ENCODE peak calls at places on chromosomes 13 and 19, in four cellular contexts. W is dorsolateral prefrontal cortex, M is hepatocyte, G is tibial nerve. K is an unnamed sample.

GRCh38 chr19:43956827-43957226 is 5.8 kb downstream of the ZNF221 start:
- DNase-seq in W (no peak), M (no peak), G (no peak), K (no peak)

GRCh38 chr19:5149508-5149907 is 180.6 kb downstream of the KDM4B start:
- DNase-seq in W (peak), M (no peak), G (no peak), K (no peak)

GRCh38 chr13:111217661-111218060 is 102.6 kb downstream of the ARHGEF7 start:
- DNase-seq in W (no peak), M (no peak), G (no peak), K (no peak)

GRCh38 chr19:37468961-37469777 is at the start of gene ZNF570:
- DNase-seq in W (peak), M (peak), G (peak), K (peak)

GRCh38 chr13:69180025-69180424 is 927.6 kb upstream of the ATXN8OS start:
- DNase-seq in W (no peak), M (no peak), G (no peak), K (no peak)

GRCh38 chr19:7349961-7350711 is 1.4 kb downstream of the ARHGEF18 start:
- DNase-seq in W (no peak), M (no peak), G (no peak), K (no peak)

GRCh38 chr13:26280295-26280694 is 26.4 kb downstream of the CDK8 start:
- DNase-seq in W (no peak), M (no peak), G (no peak), K (no peak)

GRCh38 chr19:33862991-33863390 is 66.3 kb downstream of the KCTD15 start:
- DNase-seq in W (no peak), M (no peak), G (no peak), K (no peak)

GRCh38 chr13:49821216-49821820 is 28.8 kb upstream of the KPNA3 start:
- DNase-seq in W (no peak), M (no peak), G (no peak), K (no peak)

GRCh38 chr19:16544468-16545231 is 2.4 kb upstream of the CHERP start:
- DNase-seq in W (no peak), M (no peak), G (no peak), K (no peak)

GRCh38 chr19:16541526-16542044 is 652 bp downstream of the CHERP start:
- DNase-seq in W (no peak), M (peak), G (no peak), K (no peak)

GRCh38 chr19:16542045-16542893 is at the start of gene CHERP:
- DNase-seq in W (peak), M (peak), G (peak), K (peak)

GRCh38 chr19:16542894-16543498 is 759 bp upstream of the CHERP start:
- DNase-seq in W (no peak), M (no peak), G (no peak), K (no peak)

DNA sequence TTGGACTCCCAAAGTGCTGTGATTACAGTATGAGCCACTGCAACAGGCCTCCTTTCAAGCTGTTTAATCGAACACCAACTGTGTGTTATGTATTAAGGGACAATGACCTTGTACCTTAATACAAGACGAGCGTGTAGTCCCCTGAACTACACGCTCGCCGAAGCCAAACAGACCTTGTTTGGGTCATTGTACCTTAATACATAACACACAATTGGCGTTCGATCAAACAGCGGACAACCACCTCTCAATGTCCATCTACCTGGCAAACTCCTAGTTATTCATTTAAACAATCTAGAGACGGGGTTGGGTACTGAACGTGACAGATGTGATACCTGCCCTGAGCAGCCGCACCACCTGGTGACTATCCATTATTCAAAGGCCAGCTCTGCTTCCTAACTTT is 1.3 kb downstream of the CHERP start:
- DNase-seq in W (no peak), M (no peak), G (no peak), K (no peak)
- H3K27ac ChIP-seq in W (no peak), M (peak), G (no peak), K (no peak)

GRCh38 chr13:36244990-36245389 is 30.6 kb upstream of the SOHLH2 start:
- DNase-seq in W (no peak), M (no peak), G (no peak), K (no peak)
- H3K27ac ChIP-seq in W (no peak), M (no peak), G (no peak), K (no peak)

DNA sequence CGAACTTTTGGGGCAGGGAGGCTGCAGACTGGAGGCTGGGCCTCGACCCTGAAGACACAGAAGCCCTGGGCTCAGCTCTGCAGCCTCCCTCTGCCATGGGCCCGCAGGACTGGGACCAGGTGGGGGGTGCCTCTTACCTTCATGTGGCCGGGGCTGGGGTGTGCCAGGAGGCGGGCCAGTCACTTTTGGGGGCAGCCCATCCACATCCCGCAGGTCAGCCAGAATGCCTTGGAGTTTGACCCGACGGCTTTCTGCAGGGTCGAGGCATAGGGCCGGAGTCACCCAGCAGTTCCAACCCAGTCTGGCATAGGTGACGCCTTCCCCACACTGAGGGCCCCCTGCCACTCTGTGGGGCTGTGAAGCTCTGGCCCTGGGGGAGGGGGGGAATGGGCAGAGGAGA is 10.8 kb upstream of the PRKD2 start:
- DNase-seq in W (no peak), M (no peak), G (no peak), K (no peak)
- H3K27ac ChIP-seq in W (peak), M (no peak), G (no peak), K (peak)

GRCh38 chr19:12933287-12934072 is at the start of gene FARSA:
- DNase-seq in W (peak), M (peak), G (peak), K (peak)
- H3K27ac ChIP-seq in W (peak), M (peak), G (peak), K (peak)

GRCh38 chr19:13835791-13836723 is 40.8 kb downstream of the ZSWIM4 start:
- DNase-seq in W (no peak), M (no peak), G (no peak), K (no peak)
- H3K27ac ChIP-seq in W (peak), M (peak), G (peak), K (peak)

GRCh38 chr13:106467406-106468122 is 67.9 kb downstream of the EFNB2 start:
- DNase-seq in W (no peak), M (no peak), G (no peak), K (no peak)

GRCh38 chr13:106468948-106469590 is 66.4 kb downstream of the EFNB2 start:
- DNase-seq in W (no peak), M (no peak), G (no peak), K (no peak)

GRCh38 chr13:106468207-106468606 is 67.3 kb downstream of the EFNB2 start:
- DNase-seq in W (peak), M (no peak), G (no peak), K (peak)

GRCh38 chr13:106464076-106464475 is 71.4 kb downstream of the EFNB2 start:
- DNase-seq in W (no peak), M (no peak), G (no peak), K (no peak)

GRCh38 chr13:106466691-106467405 is 68.6 kb downstream of the EFNB2 start:
- DNase-seq in W (no peak), M (no peak), G (no peak), K (no peak)
- H3K27ac ChIP-seq in W (no peak), M (no peak), G (peak), K (no peak)

GRCh38 chr13:100212904-100213538 is 124.1 kb downstream of the PCCA start:
- DNase-seq in W (no peak), M (no peak), G (no peak), K (no peak)

GRCh38 chr13:100208002-100208401 is 119.1 kb downstream of the PCCA start:
- DNase-seq in W (no peak), M (no peak), G (no peak), K (no peak)

GRCh38 chr13:100209857-100210580 is 121.1 kb downstream of the PCCA start:
- DNase-seq in W (no peak), M (no peak), G (no peak), K (no peak)

GRCh38 chr13:100210966-100211710 is 122.2 kb downstream of the PCCA start:
- DNase-seq in W (no peak), M (no peak), G (no peak), K (no peak)

DNA sequence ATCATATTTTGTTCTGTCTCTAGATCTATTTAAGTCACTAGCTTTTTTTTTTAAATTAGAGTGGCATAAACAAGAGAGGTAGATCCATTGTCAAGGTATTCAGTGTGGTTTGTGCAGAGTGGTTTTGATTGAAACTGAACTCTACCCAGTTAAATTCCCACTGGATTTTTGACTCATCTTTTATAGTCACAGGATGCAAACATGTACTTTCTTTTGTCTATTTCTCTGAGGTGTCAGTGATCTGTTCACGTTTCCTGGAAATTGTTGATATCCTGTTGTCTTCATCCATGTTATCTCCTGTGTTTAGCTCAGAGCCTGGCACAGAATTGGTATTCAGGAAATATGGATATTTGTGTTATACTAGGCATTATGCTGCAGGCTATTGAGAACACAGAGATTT is 119.7 kb downstream of the PCCA start:
- DNase-seq in W (no peak), M (no peak), G (no peak), K (no peak)
- H3K27ac ChIP-seq in W (no peak), M (no peak), G (no peak), K (no peak)

GRCh38 chr13:86757236-86757978 is 913.8 kb upstream of the SLITRK5 start:
- DNase-seq in W (no peak), M (no peak), G (no peak), K (no peak)
- H3K27ac ChIP-seq in W (no peak), M (no peak), G (no peak), K (no peak)

GRCh38 chr19:18401580-18402112 is 4.2 kb upstream of the LRRC25 start:
- DNase-seq in W (no peak), M (peak), G (no peak), K (no peak)
- H3K27ac ChIP-seq in W (no peak), M (peak), G (peak), K (no peak)

K was measured in substantia nigra.